ENCODE peak calls at places on chromosome 14, in five cellular contexts. One of them, this sample, is unnamed.

GRCh38 chr14:61577506-61577931 is 117.8 kb upstream of the HIF1A start:
- DNase-seq in NCI-H1417 treated with DMSO at 0.1 percent for 48 hours: no peak
- DNase-seq in right atrium auricular region: no peak
- DNase-seq in GM18507: no peak
- DNase-seq in stimulated activated CD4-positive, alpha-beta T cell treated with anti-CD3 and anti-CD28 coated beads, Interleukin-1b, Interleukin-23, amount 100 ng/mL, for 1 hour: no peak
- DNase-seq in this sample: no peak

GRCh38 chr14:55104051-55104954 is 24.7 kb upstream of the LGALS3 start:
- DNase-seq in GM18507: no peak
- DNase-seq in stimulated activated CD4-positive, alpha-beta T cell treated with anti-CD3 and anti-CD28 coated beads, Interleukin-1b, Interleukin-23, amount 100 ng/mL, for 1 hour: no peak
- DNase-seq in right atrium auricular region: no peak
- DNase-seq in NCI-H1417 treated with DMSO at 0.1 percent for 48 hours: no peak
- DNase-seq in this sample: no peak

GRCh38 chr14:69713976-69714716 is 52.8 kb upstream of the SRSF5 start:
- DNase-seq in right atrium auricular region: no peak
- DNase-seq in GM18507: no peak
- DNase-seq in stimulated activated CD4-positive, alpha-beta T cell treated with anti-CD3 and anti-CD28 coated beads, Interleukin-1b, Interleukin-23, amount 100 ng/mL, for 1 hour: no peak
- DNase-seq in NCI-H1417 treated with DMSO at 0.1 percent for 48 hours: peak
- DNase-seq in this sample: no peak

GRCh38 chr14:105187935-105188524 is 6.9 kb upstream of the NUDT14 start:
- DNase-seq in GM18507: no peak
- DNase-seq in stimulated activated CD4-positive, alpha-beta T cell treated with anti-CD3 and anti-CD28 coated beads, Interleukin-1b, Interleukin-23, amount 100 ng/mL, for 1 hour: no peak
- DNase-seq in right atrium auricular region: no peak
- DNase-seq in NCI-H1417 treated with DMSO at 0.1 percent for 48 hours: no peak
- DNase-seq in this sample: no peak

GRCh38 chr14:103879570-103880333 is 32.4 kb upstream of the PPP1R13B start:
- DNase-seq in stimulated activated CD4-positive, alpha-beta T cell treated with anti-CD3 and anti-CD28 coated beads, Interleukin-1b, Interleukin-23, amount 100 ng/mL, for 1 hour: no peak
- DNase-seq in NCI-H1417 treated with DMSO at 0.1 percent for 48 hours: no peak
- DNase-seq in GM18507: no peak
- DNase-seq in right atrium auricular region: no peak
- DNase-seq in this sample: peak

GRCh38 chr14:71290960-71291466 is 383.8 kb downstream of the PCNX1 start:
- DNase-seq in GM18507: peak
- DNase-seq in right atrium auricular region: no peak
- DNase-seq in NCI-H1417 treated with DMSO at 0.1 percent for 48 hours: no peak
- DNase-seq in stimulated activated CD4-positive, alpha-beta T cell treated with anti-CD3 and anti-CD28 coated beads, Interleukin-1b, Interleukin-23, amount 100 ng/mL, for 1 hour: peak
- DNase-seq in this sample: no peak

GRCh38 chr14:98946995-98947394 is 325.0 kb downstream of the BCL11B start:
- DNase-seq in stimulated activated CD4-positive, alpha-beta T cell treated with anti-CD3 and anti-CD28 coated beads, Interleukin-1b, Interleukin-23, amount 100 ng/mL, for 1 hour: no peak
- DNase-seq in NCI-H1417 treated with DMSO at 0.1 percent for 48 hours: no peak
- DNase-seq in right atrium auricular region: peak
- DNase-seq in GM18507: no peak
- DNase-seq in this sample: peak

GRCh38 chr14:77989441-77989891 is 180.7 kb upstream of the NRXN3 start:
- DNase-seq in NCI-H1417 treated with DMSO at 0.1 percent for 48 hours: no peak
- DNase-seq in stimulated activated CD4-positive, alpha-beta T cell treated with anti-CD3 and anti-CD28 coated beads, Interleukin-1b, Interleukin-23, amount 100 ng/mL, for 1 hour: no peak
- DNase-seq in right atrium auricular region: no peak
- DNase-seq in GM18507: no peak
- DNase-seq in this sample: no peak

GRCh38 chr14:94974893-94975292 is 182.4 kb downstream of the DICER1 start:
- DNase-seq in GM18507: no peak
- DNase-seq in right atrium auricular region: no peak
- DNase-seq in stimulated activated CD4-positive, alpha-beta T cell treated with anti-CD3 and anti-CD28 coated beads, Interleukin-1b, Interleukin-23, amount 100 ng/mL, for 1 hour: no peak
- DNase-seq in NCI-H1417 treated with DMSO at 0.1 percent for 48 hours: no peak
- DNase-seq in this sample: no peak

GRCh38 chr14:56196274-56196673 is 78.1 kb downstream of the PELI2 start:
- DNase-seq in stimulated activated CD4-positive, alpha-beta T cell treated with anti-CD3 and anti-CD28 coated beads, Interleukin-1b, Interleukin-23, amount 100 ng/mL, for 1 hour: no peak
- DNase-seq in right atrium auricular region: no peak
- DNase-seq in GM18507: no peak
- DNase-seq in NCI-H1417 treated with DMSO at 0.1 percent for 48 hours: no peak
- DNase-seq in this sample: no peak

GRCh38 chr14:78902010-78902623 is 731.9 kb downstream of the NRXN3 start:
- DNase-seq in right atrium auricular region: no peak
- DNase-seq in stimulated activated CD4-positive, alpha-beta T cell treated with anti-CD3 and anti-CD28 coated beads, Interleukin-1b, Interleukin-23, amount 100 ng/mL, for 1 hour: no peak
- DNase-seq in GM18507: no peak
- DNase-seq in NCI-H1417 treated with DMSO at 0.1 percent for 48 hours: no peak
- DNase-seq in this sample: no peak

GRCh38 chr14:71165121-71165574 is 257.9 kb downstream of the PCNX1 start:
- DNase-seq in right atrium auricular region: no peak
- DNase-seq in GM18507: no peak
- DNase-seq in stimulated activated CD4-positive, alpha-beta T cell treated with anti-CD3 and anti-CD28 coated beads, Interleukin-1b, Interleukin-23, amount 100 ng/mL, for 1 hour: no peak
- DNase-seq in NCI-H1417 treated with DMSO at 0.1 percent for 48 hours: no peak
- DNase-seq in this sample: no peak

GRCh38 chr14:97602438-97603117 is 805.4 kb downstream of the VRK1 start:
- DNase-seq in NCI-H1417 treated with DMSO at 0.1 percent for 48 hours: no peak
- DNase-seq in GM18507: no peak
- DNase-seq in stimulated activated CD4-positive, alpha-beta T cell treated with anti-CD3 and anti-CD28 coated beads, Interleukin-1b, Interleukin-23, amount 100 ng/mL, for 1 hour: no peak
- DNase-seq in right atrium auricular region: no peak
- DNase-seq in this sample: no peak

GRCh38 chr14:21307641-21308040 is 27.8 kb downstream of the RPGRIP1 start:
- DNase-seq in right atrium auricular region: no peak
- DNase-seq in stimulated activated CD4-positive, alpha-beta T cell treated with anti-CD3 and anti-CD28 coated beads, Interleukin-1b, Interleukin-23, amount 100 ng/mL, for 1 hour: no peak
- DNase-seq in GM18507: no peak
- DNase-seq in NCI-H1417 treated with DMSO at 0.1 percent for 48 hours: no peak
- DNase-seq in this sample: no peak

GRCh38 chr14:67773844-67774377 is 42.5 kb downstream of the ZFYVE26 start:
- DNase-seq in right atrium auricular region: no peak
- DNase-seq in GM18507: no peak
- DNase-seq in stimulated activated CD4-positive, alpha-beta T cell treated with anti-CD3 and anti-CD28 coated beads, Interleukin-1b, Interleukin-23, amount 100 ng/mL, for 1 hour: no peak
- DNase-seq in NCI-H1417 treated with DMSO at 0.1 percent for 48 hours: no peak
- DNase-seq in this sample: no peak

GRCh38 chr14:23114669-23115491 is 4.2 kb downstream of the CEBPE start:
- DNase-seq in GM18507: no peak
- DNase-seq in right atrium auricular region: peak
- DNase-seq in NCI-H1417 treated with DMSO at 0.1 percent for 48 hours: no peak
- DNase-seq in stimulated activated CD4-positive, alpha-beta T cell treated with anti-CD3 and anti-CD28 coated beads, Interleukin-1b, Interleukin-23, amount 100 ng/mL, for 1 hour: no peak
- DNase-seq in this sample: no peak

GRCh38 chr14:99821519-99822165 is 28.4 kb downstream of the EML1 start:
- DNase-seq in right atrium auricular region: no peak
- DNase-seq in GM18507: no peak
- DNase-seq in stimulated activated CD4-positive, alpha-beta T cell treated with anti-CD3 and anti-CD28 coated beads, Interleukin-1b, Interleukin-23, amount 100 ng/mL, for 1 hour: no peak
- DNase-seq in NCI-H1417 treated with DMSO at 0.1 percent for 48 hours: no peak
- DNase-seq in this sample: no peak

GRCh38 chr14:88908216-88908615 is 83.8 kb downstream of the TTC8 start:
- DNase-seq in NCI-H1417 treated with DMSO at 0.1 percent for 48 hours: no peak
- DNase-seq in stimulated activated CD4-positive, alpha-beta T cell treated with anti-CD3 and anti-CD28 coated beads, Interleukin-1b, Interleukin-23, amount 100 ng/mL, for 1 hour: no peak
- DNase-seq in GM18507: no peak
- DNase-seq in right atrium auricular region: no peak
- DNase-seq in this sample: no peak

GRCh38 chr14:94649543-94650443 is 37.6 kb downstream of the SERPINA3 start:
- DNase-seq in stimulated activated CD4-positive, alpha-beta T cell treated with anti-CD3 and anti-CD28 coated beads, Interleukin-1b, Interleukin-23, amount 100 ng/mL, for 1 hour: no peak
- DNase-seq in NCI-H1417 treated with DMSO at 0.1 percent for 48 hours: no peak
- DNase-seq in GM18507: no peak
- DNase-seq in right atrium auricular region: peak
- DNase-seq in this sample: no peak